ENCODE peak calls at places on chromosomes 7 and 10, in six cellular contexts. O is OCI-LY7, B is PC-9, G is SK-N-SH, P is neural progenitor cell, J is HCT116. T is an unnamed sample.

GRCh38 chr7:47649901-47650300 is 68.0 kb upstream of the TNS3 start:
- DNase-seq in P (no peak), G (no peak), B (no peak), O (no peak), J (no peak), T (no peak)

GRCh38 chr10:112383325-112383724 is 9.4 kb downstream of the ACSL5 start:
- DNase-seq in O (no peak), P (no peak), B (peak), J (peak), G (no peak), T (peak)

GRCh38 chr7:27179503-27180430 is 5.3 kb downstream of the HOXA11 start:
- DNase-seq in O (peak), G (peak), J (no peak), P (peak), B (peak), T (peak)

GRCh38 chr10:24762966-24763623 is 39.4 kb upstream of the ARHGAP21 start:
- DNase-seq in B (peak), P (no peak), G (no peak), J (no peak), O (no peak), T (peak)

GRCh38 chr7:1040790-1041189 is 3.6 kb upstream of the GPR146 start:
- DNase-seq in J (no peak), B (no peak), G (peak), O (no peak), P (peak), T (no peak)

GRCh38 chr7:38398725-38399321 is 125.4 kb upstream of the TARP start:
- DNase-seq in B (peak), G (peak), P (peak), J (peak), O (peak), T (peak)

GRCh38 chr10:102342462-102342861 is 53.0 kb upstream of the NFKB2 start:
- DNase-seq in P (peak), G (no peak), B (no peak), O (no peak), J (no peak), T (peak)

GRCh38 chr10:124242791-124243190 is 149.4 kb upstream of the CHST15 start:
- DNase-seq in G (no peak), J (no peak), B (no peak), P (no peak), O (no peak), T (no peak)

GRCh38 chr10:118748041-118748440 is 6.7 kb downstream of the CACUL1 start:
- DNase-seq in J (no peak), O (no peak), G (no peak), P (no peak), B (no peak), T (no peak)

DNA sequence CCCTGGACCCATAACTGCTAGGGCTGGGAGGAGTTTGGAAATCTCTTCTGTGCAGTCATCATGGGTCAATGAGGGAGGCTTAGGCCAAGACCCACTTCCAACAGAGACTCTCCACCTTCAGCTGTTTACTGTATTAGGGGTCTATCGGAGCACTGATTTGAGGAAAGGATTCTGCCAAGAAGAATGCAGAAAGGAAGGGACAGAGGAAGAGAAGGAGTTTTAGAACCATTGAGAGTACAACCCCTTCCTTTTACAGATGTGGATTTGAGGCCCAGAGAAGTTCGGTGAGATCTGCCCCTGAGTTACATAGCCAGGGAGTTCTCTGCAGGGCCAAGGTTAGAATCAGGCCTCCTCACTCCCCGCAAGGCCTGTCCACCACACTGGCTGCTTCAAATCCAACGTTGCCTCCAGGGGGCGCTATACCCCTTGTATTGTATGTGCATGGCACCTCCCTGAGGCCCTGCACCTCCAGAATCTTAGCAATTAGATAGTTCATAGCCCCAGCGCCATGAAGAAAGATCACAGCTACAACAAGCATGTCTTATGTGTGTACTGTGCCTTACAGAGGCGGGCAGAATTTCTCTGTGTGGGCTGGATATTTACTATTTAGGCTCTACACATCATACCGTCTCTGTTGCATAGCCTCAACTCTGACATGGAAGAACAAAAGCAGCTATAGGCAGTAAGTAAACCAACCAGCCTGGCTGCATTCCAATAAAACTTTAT is 246.8 kb downstream of the SKIDA1 start:
- DNase-seq in B (peak), J (peak), G (peak), O (peak), P (peak), T (peak)
- H2AFZ ChIP-seq in B (no peak), J (peak), G (peak), O (no peak), P (no peak), T (peak)

GRCh38 chr7:151632750-151633515 is 113.2 kb upstream of the RHEB start:
- DNase-seq in O (peak), P (peak), J (no peak), B (peak), G (no peak), T (peak)
- H2AFZ ChIP-seq in O (peak), P (peak), J (no peak), B (peak), G (peak), T (peak)

DNA sequence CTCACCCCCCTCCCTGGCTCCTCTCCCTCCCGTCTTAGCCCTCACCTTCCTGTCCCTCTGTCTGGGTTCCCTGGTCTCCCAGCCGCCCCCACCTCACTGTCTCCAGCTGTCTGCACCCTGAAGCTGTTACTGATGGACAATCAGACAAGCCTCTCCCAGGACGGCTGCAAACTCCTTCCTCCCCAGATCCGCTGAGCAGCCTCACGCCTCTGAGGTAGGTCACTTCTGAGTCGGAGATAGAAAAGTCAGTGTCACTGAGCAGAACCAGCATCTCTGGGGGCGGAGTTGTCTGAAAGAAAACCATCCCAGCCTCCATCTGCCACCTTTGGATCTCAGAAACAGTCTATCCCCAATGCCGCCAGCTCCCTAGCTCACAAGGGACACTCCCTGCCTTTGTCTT is 27.4 kb downstream of the FAM241B start:
- DNase-seq in B (no peak), O (no peak), G (no peak), J (no peak), P (no peak), T (no peak)
- H2AFZ ChIP-seq in B (no peak), O (no peak), G (no peak), J (no peak), P (no peak), T (no peak)

GRCh38 chr7:78852951-78853350 is 600.5 kb downstream of the MAGI2 start:
- DNase-seq in P (no peak), O (no peak), B (peak), G (no peak), J (no peak), T (no peak)
- H2AFZ ChIP-seq in P (peak), O (no peak), B (no peak), G (no peak), J (no peak), T (no peak)

DNA sequence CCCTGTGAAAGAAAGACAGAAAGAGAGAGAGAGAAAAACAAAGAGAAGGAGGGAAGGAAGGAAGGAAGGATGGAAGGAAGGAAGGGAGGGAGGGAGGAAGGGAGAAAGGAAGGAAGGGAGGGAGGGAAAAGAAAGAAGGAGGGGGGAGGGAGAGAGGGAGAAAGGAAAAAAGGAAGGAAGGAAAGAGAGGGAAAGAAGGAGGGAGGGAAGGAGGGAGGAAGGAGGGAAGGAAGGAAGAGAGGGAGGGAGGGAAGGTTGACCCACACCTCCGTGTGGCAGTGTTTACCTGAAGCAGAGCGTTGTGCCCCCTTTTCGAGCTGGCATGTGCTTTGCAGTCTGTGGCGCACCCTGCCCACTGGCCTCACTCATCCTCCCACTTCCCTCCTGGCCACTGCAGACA is 12.3 kb upstream of the MPP7 start:
- DNase-seq in P (no peak), O (no peak), G (no peak), J (no peak), B (no peak), T (no peak)
- H2AFZ ChIP-seq in P (no peak), O (no peak), G (no peak), J (no peak), B (no peak), T (no peak)

GRCh38 chr7:24152907-24153513 is 131.0 kb upstream of the NPY start:
- DNase-seq in G (no peak), P (no peak), J (no peak), O (no peak), B (no peak), T (no peak)
- H2AFZ ChIP-seq in G (no peak), P (no peak), J (no peak), O (no peak), B (no peak), T (no peak)

T was measured in endothelial cell of umbilical vein.